ENCODE peak calls at places on chromosomes 5 and 9, in four cellular contexts. E is A549, B is GM12878, U is IMR-90. W is an unnamed sample.

GRCh38 chr9:92671323-92671722 is 1.4 kb upstream of the IPPK start:
- DNase-seq in E (peak; percentile 74), B (no peak), U (peak; percentile 81), W (no peak)

GRCh38 chr5:95832664-95833063 is 10.1 kb upstream of the GLRX start:
- DNase-seq in E (no peak), B (no peak), U (no peak), W (no peak)

GRCh38 chr9:98579700-98580099 is 129.0 kb downstream of the GABBR2 start:
- DNase-seq in E (no peak), B (no peak), U (no peak), W (no peak)

GRCh38 chr9:104875897-104876296 is 52.1 kb downstream of the ABCA1 start:
- DNase-seq in E (no peak), B (no peak), U (no peak), W (no peak)

GRCh38 chr5:33761139-33761538 is 130.7 kb downstream of the ADAMTS12 start:
- DNase-seq in E (no peak), B (no peak), U (peak; percentile 37), W (no peak)

GRCh38 chr5:32369542-32370155 is 56.9 kb upstream of the MTMR12 start:
- DNase-seq in E (no peak), B (no peak), U (no peak), W (no peak)

GRCh38 chr9:78115073-78115472 is 83.5 kb upstream of the GNAQ start:
- DNase-seq in E (peak; percentile 7), B (no peak), U (no peak), W (peak; percentile 12)

GRCh38 chr5:158739941-158740340 is 359.8 kb downstream of the EBF1 start:
- DNase-seq in E (no peak), B (no peak), U (no peak), W (no peak)

GRCh38 chr5:133612021-133612860 is at the start of gene FSTL4:
- DNase-seq in E (peak; percentile 18), B (no peak), U (no peak), W (peak; percentile 82)

GRCh38 chr5:154422298-154422697 is 23.5 kb upstream of the SAP30L start:
- DNase-seq in E (no peak), B (no peak), U (no peak), W (no peak)

GRCh38 chr5:164518741-164519080 is 1013.3 kb downstream of the MAT2B start:
- DNase-seq in E (no peak), B (no peak), U (no peak), W (no peak)

GRCh38 chr9:101131326-101131725 is 102.8 kb downstream of the PLPPR1 start:
- DNase-seq in E (no peak), B (no peak), U (no peak), W (no peak)

GRCh38 chr9:79301549-79301948 is 270.2 kb upstream of the TLE4 start:
- DNase-seq in E (no peak), B (no peak), U (no peak), W (no peak)

GRCh38 chr9:63859475-63860215 is 1425.4 kb downstream of the FOXD4L5 start:
- DNase-seq in E (peak; percentile 84), B (no peak), U (no peak), W (peak; percentile 86)

GRCh38 chr5:147303251-147303650 is 68.4 kb downstream of the STK32A start:
- DNase-seq in E (peak; percentile 21), B (no peak), U (peak; percentile 16), W (no peak)

GRCh38 chr5:105145152-105145551 is 1582.6 kb upstream of the NUDT12 start:
- DNase-seq in E (no peak), B (no peak), U (no peak), W (no peak)

GRCh38 chr5:74320526-74320925 is 320.0 kb downstream of the ENC1 start:
- DNase-seq in E (no peak), B (no peak), U (no peak), W (no peak)

GRCh38 chr5:1783214-1783551 is 16.5 kb downstream of the MRPL36 start:
- DNase-seq in E (no peak), B (peak; percentile 63), U (no peak), W (no peak)

GRCh38 chr5:176364765-176365662 is at the start of gene ARL10:
- DNase-seq in E (no peak), B (no peak), U (peak; percentile 20), W (peak; percentile 91)

GRCh38 chr5:86968311-86968753 is 299.4 kb upstream of the RASA1 start:
- DNase-seq in E (peak; percentile 46), B (no peak), U (peak; percentile 65), W (peak; percentile 0)

GRCh38 chr5:997001-997474 is 11.6 kb upstream of the NKD2 start:
- DNase-seq in E (peak; percentile 46), B (no peak), U (no peak), W (no peak)

GRCh38 chr9:29213374-29214161 is 1640.3 kb upstream of the C9orf72 start:
- DNase-seq in E (peak; percentile 33), B (no peak), U (no peak), W (peak; percentile 77)

GRCh38 chr5:34550255-34550654 is 105.9 kb upstream of the RAI14 start:
- DNase-seq in E (no peak), B (no peak), U (no peak), W (no peak)

GRCh38 chr5:6606884-6607558 is 25.8 kb downstream of the NSUN2 start:
- DNase-seq in E (no peak), B (no peak), U (no peak), W (no peak)

GRCh38 chr5:38433160-38433861 is 123.1 kb downstream of the LIFR start:
- DNase-seq in E (no peak), B (no peak), U (peak; percentile 87), W (no peak)

GRCh38 chr5:65811895-65812294 is 89.9 kb downstream of the NLN start:
- DNase-seq in E (no peak), B (no peak), U (peak; percentile 56), W (no peak)

GRCh38 chr9:16316911-16317817 is 553.3 kb downstream of the BNC2 start:
- DNase-seq in E (no peak), B (no peak), U (no peak), W (no peak)

DNA sequence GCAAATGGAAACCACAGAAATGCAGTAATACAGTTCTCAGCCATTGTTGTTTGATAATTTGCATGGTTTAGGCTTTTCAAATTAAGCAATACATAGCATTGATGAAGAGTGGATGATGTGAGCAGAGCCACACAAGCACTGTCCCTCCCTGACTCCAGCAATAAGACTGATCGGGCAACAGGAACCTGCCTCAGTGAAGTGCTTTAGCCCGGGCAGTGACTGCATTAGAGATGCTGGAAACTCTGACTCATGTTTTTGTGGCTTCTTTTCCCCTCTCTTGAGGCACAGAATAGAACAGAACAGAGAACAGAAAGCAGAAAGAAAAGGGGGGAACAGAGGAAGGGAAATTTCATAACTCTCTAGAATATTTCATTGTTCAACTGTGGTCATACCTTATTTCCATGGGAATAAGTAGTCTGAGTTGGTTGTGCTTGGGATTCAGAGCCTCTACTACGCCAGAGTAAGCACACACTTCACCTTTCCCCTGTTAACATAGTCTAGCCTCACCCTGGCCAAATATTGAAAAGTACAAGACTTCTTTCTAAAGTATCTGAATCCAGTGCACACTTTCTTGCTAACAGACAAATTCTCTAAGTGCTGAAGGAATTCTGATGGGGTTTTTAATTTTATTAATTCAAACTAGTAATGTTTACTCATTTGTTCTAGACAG is 164.8 kb upstream of the VCAN start:
- DNase-seq in E (no peak), B (peak; percentile 84), U (peak; percentile 89), W (no peak)
- TF ChIP-seq RCOR1 in E (no peak), B (no peak), U (no peak), W (no peak)

DNA sequence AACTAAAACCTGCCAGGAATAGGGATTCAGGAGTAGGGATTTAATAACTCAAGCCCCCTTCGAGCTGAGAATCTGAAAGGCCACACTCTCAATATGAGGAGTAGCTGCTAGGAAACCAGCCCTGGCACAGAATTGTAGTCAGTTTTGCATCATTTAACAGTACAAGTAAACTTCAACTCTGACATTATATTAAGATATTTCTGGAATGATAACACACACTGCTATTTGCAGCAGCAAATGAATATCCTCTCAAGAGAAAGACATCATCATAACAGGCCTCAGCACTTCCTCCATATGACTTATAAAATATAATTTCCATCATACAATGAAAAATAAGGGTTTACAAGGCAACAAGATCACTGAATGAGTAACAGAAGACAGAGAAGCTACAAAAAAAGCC is 138.2 kb upstream of the RFX3 start:
- DNase-seq in E (no peak), B (no peak), U (peak; percentile 57), W (no peak)
- TF ChIP-seq RCOR1 in E (no peak), B (no peak), U (no peak), W (no peak)

DNA sequence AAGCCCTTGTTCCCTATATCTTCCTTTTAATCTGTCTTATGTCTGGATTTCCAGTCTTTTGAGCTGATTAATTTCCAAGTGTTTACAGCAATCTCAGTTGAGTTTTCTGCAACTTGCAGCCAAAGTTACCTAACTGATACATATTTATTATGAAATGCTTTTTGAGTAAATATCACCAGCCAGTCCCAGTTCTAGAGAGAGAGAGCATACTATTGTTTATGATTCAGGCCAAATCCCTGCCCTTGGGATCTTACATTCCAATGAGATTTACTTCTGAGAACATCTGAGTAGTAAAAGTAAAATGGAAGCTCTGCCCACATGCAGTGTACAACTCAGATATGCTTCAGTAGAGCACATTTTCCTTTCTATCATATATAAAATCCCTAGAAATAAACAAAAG is 661.7 kb downstream of the KCTD16 start:
- DNase-seq in E (no peak), B (no peak), U (no peak), W (no peak)
- TF ChIP-seq RCOR1 in E (no peak), B (no peak), U (no peak), W (no peak)

GRCh38 chr9:117919594-117919993 is 215.4 kb downstream of the TLR4 start:
- DNase-seq in E (no peak), B (no peak), U (no peak), W (peak; percentile 19)
- TF ChIP-seq RCOR1 in E (no peak), B (no peak), U (no peak), W (peak; percentile 61)

DNA sequence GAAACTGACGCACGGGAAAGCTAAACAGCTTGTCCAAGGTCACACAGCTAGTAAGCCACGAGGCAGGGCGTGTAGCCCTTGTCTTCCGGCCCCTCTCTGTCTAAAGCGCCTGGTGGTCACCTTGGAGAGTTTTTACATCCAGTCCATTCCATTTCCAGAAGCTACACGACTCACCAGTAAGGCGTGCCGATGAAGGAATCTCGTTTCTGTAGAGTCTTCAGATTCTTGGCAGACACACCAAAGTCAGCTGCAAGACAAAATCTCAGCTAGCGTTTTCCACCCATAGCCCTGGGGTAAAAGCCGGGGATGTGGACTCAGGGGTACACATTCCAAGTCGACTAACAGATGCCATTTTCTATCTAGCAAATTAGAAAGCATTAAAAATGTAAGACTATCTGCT is 80.4 kb downstream of the STK10 start:
- DNase-seq in E (peak; percentile 56), B (no peak), U (peak; percentile 84), W (no peak)
- TF ChIP-seq RCOR1 in E (no peak), B (no peak), U (no peak), W (no peak)

GRCh38 chr9:2720179-2720654 is 2.9 kb downstream of the KCNV2 start:
- DNase-seq in E (peak; percentile 4), B (no peak), U (no peak), W (no peak)

GRCh38 chr9:2723666-2724065 is 6.4 kb downstream of the KCNV2 start:
- DNase-seq in E (no peak), B (no peak), U (no peak), W (peak; percentile 46)

GRCh38 chr9:2725126-2725525 is 7.8 kb downstream of the KCNV2 start:
- DNase-seq in E (no peak), B (no peak), U (no peak), W (no peak)

GRCh38 chr9:2725929-2726328 is 8.6 kb downstream of the KCNV2 start:
- DNase-seq in E (no peak), B (no peak), U (no peak), W (no peak)

DNA sequence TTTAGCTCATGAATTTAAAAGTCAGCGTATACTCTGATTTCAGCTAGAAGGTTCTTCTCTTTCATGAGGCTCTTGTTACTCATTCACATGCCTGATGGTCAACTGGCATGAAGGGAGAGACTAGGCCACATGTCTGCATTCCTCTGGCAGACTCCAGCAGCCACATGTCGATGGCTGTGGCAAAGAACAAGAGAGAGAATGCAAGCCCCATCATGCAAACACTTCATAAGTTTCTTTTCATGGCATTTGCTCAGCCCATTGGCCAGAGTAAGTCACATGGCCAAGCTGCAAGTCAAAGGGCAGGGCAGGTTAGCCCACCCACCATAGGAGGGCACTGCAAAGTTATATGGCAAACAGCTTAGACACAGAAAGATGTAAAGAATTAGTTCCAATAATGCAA is 5.4 kb downstream of the KCNV2 start:
- DNase-seq in E (no peak), B (no peak), U (peak; percentile 59), W (peak; percentile 34)
- TF ChIP-seq RCOR1 in E (no peak), B (no peak), U (no peak), W (no peak)